ENCODE peak calls at places on chromosomes 7 and 10, in eight cellular contexts. V is lower lobe of right lung, Z is cardiac fibroblast, J is AG09309, R is adrenal gland, Q is hepatocyte, Y is left lung, O is esophagus muscularis mucosa. U is an unnamed sample.

GRCh38 chr7:140674899-140675701 is 2.4 kb downstream of the ADCK2 start:
- DNase-seq in O (no peak), Y (no peak), V (no peak), J (no peak), Z (peak), Q (peak), R (peak), U (peak)

GRCh38 chr7:13107291-13107690 is 419.9 kb downstream of the ARL4A start:
- DNase-seq in Q (no peak), R (no peak), J (no peak), Z (no peak), Y (no peak), V (no peak), O (no peak), U (no peak)

GRCh38 chr10:137606-138005 is 2.4 kb downstream of the ZMYND11 start:
- DNase-seq in V (no peak), Y (no peak), J (no peak), Q (no peak), O (no peak), Z (peak), R (no peak), U (no peak)

GRCh38 chr7:43004076-43004475 is 71.9 kb downstream of the MRPL32 start:
- DNase-seq in J (no peak), Y (no peak), V (no peak), O (peak), Q (no peak), Z (no peak), R (no peak), U (no peak)

GRCh38 chr7:141339603-141340002 is 211.6 kb upstream of the AGK start:
- DNase-seq in Y (no peak), R (no peak), O (no peak), Z (no peak), Q (no peak), V (no peak), J (no peak), U (no peak)

GRCh38 chr7:49670991-49671390 is 102.4 kb upstream of the VWC2 start:
- DNase-seq in Z (peak), J (no peak), R (no peak), O (no peak), V (no peak), Y (no peak), Q (no peak), U (no peak)

GRCh38 chr10:21570761-21571521 is 36.9 kb downstream of the MLLT10 start:
- DNase-seq in Z (no peak), Q (no peak), O (no peak), V (no peak), R (no peak), J (no peak), Y (no peak), U (no peak)

GRCh38 chr10:132223156-132223590 is 36.4 kb downstream of the DPYSL4 start:
- DNase-seq in V (peak), J (peak), Y (peak), R (peak), Q (peak), O (no peak), Z (peak), U (peak)

GRCh38 chr10:77163670-77164348 is 473.8 kb downstream of the KCNMA1 start:
- DNase-seq in O (no peak), J (peak), V (no peak), Q (peak), Y (no peak), R (peak), Z (peak), U (peak)

GRCh38 chr10:9140373-9140772 is 1085.9 kb downstream of the GATA3 start:
- DNase-seq in Z (no peak), Q (no peak), R (no peak), Y (no peak), O (no peak), V (no peak), J (no peak), U (no peak)

GRCh38 chr7:107694395-107694794 is 33.8 kb downstream of the SLC26A4 start:
- DNase-seq in Y (no peak), V (no peak), Q (no peak), R (no peak), Z (peak), J (no peak), O (no peak), U (no peak)

GRCh38 chr7:151930695-151931094 is 25.6 kb upstream of the GALNTL5 start:
- DNase-seq in R (no peak), Q (no peak), Y (no peak), Z (no peak), J (no peak), O (no peak), V (no peak), U (no peak)

GRCh38 chr7:105306160-105306784 is 82.4 kb downstream of the SRPK2 start:
- DNase-seq in V (no peak), Y (no peak), J (no peak), R (no peak), Z (peak), O (no peak), Q (no peak), U (no peak)

GRCh38 chr10:29926649-29927048 is 132.7 kb downstream of the JCAD start:
- DNase-seq in Y (no peak), Q (peak), O (no peak), R (peak), V (no peak), J (peak), Z (peak), U (peak)

GRCh38 chr10:49254556-49255318 is 44.2 kb upstream of the C10orf71 start:
- DNase-seq in Z (no peak), V (no peak), Y (no peak), O (peak), J (no peak), R (no peak), Q (no peak), U (no peak)

GRCh38 chr7:71497233-71497946 is 365.4 kb downstream of the GALNT17 start:
- DNase-seq in Y (no peak), V (no peak), Q (no peak), O (no peak), R (no peak), Z (no peak), J (no peak), U (no peak)

GRCh38 chr10:89940076-89940475 is 238.7 kb downstream of the KIF20B start:
- DNase-seq in Y (no peak), J (no peak), V (no peak), Z (no peak), Q (no peak), O (no peak), R (no peak), U (no peak)

GRCh38 chr10:5534880-5535856 is 10.4 kb downstream of the CALML3 start:
- DNase-seq in Z (peak), Q (no peak), Y (no peak), R (no peak), O (no peak), J (peak), V (no peak), U (no peak)

GRCh38 chr10:127426746-127427145 is 122.4 kb upstream of the NPS start:
- DNase-seq in R (no peak), V (no peak), J (no peak), O (no peak), Z (no peak), Y (no peak), Q (no peak), U (no peak)

GRCh38 chr10:58797356-58797755 is 284.7 kb downstream of the BICC1 start:
- DNase-seq in R (no peak), J (no peak), V (no peak), O (no peak), Q (no peak), Y (no peak), Z (peak), U (no peak)

GRCh38 chr7:103571591-103571990 is 125.6 kb upstream of the SLC26A5 start:
- DNase-seq in V (no peak), O (no peak), Y (no peak), Q (no peak), R (no peak), Z (no peak), J (no peak), U (no peak)

GRCh38 chr10:26890956-26891355 is 30.2 kb upstream of the ABI1 start:
- DNase-seq in Y (no peak), V (no peak), Z (peak), J (peak), Q (peak), O (peak), R (peak), U (peak)

GRCh38 chr10:112951349-112952281 is 1.6 kb downstream of the TCF7L2 start:
- DNase-seq in Q (peak), Y (peak), J (no peak), R (peak), V (peak), Z (peak), O (no peak), U (no peak)

GRCh38 chr10:112689327-112689726 is 242.3 kb downstream of the VTI1A start:
- DNase-seq in Y (no peak), O (no peak), V (no peak), Q (peak), R (peak), J (no peak), Z (peak), U (no peak)

GRCh38 chr7:930975-931758 is 23.3 kb downstream of the ADAP1 start:
- DNase-seq in Y (peak), O (no peak), Q (no peak), R (no peak), V (peak), Z (no peak), J (no peak), U (no peak)

GRCh38 chr10:29896053-29896452 is 163.3 kb downstream of the JCAD start:
- DNase-seq in V (no peak), O (no peak), Y (no peak), R (no peak), Q (no peak), Z (peak), J (no peak), U (peak)

GRCh38 chr7:130995252-130996081 is 261.5 kb upstream of the KLF14 start:
- DNase-seq in Y (no peak), Z (no peak), J (no peak), Q (peak), R (no peak), O (peak), V (no peak), U (peak)

GRCh38 chr7:158284121-158284520 is 303.5 kb downstream of the PTPRN2 start:
- DNase-seq in Y (no peak), Q (no peak), O (no peak), J (no peak), R (peak), V (no peak), Z (no peak), U (no peak)
- TF ChIP-seq CTCF in Y (no peak), Q (no peak), O (no peak), J (no peak), R (no peak), V (no peak), Z (no peak), U (no peak)

DNA sequence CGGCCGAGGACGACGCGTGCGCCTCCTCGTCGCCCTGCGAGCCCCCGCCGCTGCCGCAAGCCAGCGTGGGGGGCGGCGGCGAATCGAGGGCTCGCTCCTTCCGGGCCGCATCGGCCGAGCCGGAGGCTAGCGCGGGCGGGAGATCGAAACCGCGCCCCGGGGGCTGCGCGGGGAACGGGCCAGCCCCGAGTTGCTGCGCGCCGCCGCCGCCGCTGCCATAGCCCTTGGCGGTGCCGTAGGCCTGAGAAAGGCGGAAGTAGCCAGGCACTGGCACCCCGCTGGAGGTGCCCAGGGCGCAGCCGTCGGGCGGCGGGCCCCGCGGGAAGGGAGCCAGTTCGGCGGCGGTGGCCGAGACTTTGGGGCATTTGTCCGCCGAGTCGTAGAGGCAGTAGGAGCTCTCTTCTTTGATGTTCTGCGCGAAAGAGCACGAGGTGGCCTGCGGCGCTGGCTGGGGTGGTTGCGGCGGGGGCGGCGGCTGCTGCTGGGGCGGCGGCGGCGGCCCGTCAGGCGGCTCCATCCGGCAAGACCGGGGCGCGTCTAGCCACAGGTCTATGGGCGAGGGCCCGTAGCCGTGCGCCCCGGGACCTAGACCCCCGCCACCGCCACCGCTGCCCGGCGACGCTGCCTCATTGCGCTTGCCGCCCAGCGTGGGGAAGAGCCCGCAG is 576 bp downstream of the HOXA10 start:
- DNase-seq in Q (no peak), R (peak), J (no peak), V (peak), Y (peak), Z (no peak), O (no peak), U (no peak)
- H3K4me3 ChIP-seq in Q (peak), R (no peak), J (peak), V (peak), Y (peak), Z (no peak), O (peak), U (no peak)

DNA sequence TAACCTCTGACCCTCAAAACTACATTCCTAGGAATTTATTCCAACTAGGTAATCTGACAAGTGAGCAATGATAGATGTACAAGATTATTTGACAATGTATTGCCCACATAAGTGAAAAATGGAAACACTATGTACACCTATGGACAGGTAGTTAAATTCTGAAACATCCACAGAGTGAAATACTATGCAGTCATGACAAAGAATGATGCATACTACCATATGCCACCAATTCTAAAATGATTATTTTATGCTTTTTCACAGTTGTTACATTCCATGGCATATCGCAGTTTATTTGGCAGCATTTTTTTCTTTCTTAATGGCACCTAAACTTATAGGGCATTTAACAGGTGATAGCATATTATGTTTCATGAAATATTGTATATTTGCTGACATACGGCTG is 20.1 kb upstream of the TNPO3 start:
- DNase-seq in J (no peak), V (no peak), Y (no peak), O (no peak), Q (no peak), Z (no peak), R (no peak), U (no peak)
- TF ChIP-seq CTCF in J (no peak), V (no peak), Y (no peak), O (no peak), Q (no peak), Z (no peak), R (no peak), U (no peak)

DNA sequence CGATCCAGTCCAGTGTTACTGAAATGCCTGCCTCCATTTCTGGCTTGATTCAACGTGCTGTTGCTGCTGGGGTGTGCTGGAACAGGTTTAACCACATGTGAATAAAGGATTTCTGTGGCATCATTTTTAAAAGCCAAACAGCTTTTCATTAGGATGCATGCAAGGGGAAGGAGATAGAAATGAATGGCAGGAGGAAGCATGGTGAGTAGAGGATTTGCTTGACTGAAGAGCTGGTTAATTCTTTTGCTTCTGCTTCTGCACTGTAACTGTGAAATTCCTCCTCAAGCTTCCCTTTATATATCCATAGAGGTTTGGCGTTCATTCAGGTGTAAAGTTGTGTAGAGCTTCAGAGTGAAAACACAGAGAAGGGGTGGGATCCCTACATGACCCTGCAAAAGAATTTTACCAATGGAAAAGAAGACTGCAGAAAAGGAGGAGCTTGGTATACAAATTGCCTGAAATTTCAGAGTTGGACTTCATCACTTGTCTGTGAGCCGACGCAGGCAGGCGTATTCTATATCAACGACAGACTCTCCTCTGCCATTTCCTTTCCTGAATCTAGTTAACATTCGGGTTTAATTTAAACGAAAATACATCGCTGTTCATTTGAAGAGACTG is at the start of gene SOSTDC1:
- DNase-seq in Q (peak), J (no peak), R (no peak), V (no peak), Y (no peak), Z (peak), O (no peak), U (peak)
- H3K4me3 ChIP-seq in Q (peak), J (peak), R (no peak), V (peak), Y (no peak), Z (no peak), O (peak), U (peak)

U was measured in astrocyte of the cerebellum.